ENCODE peak calls at places on chromosomes 7 and 10, in four cellular contexts. D is GM23248, K is astrocyte, F is keratinocyte. T is an unnamed sample.

GRCh38 chr7:91953618-91954017 is 13.0 kb downstream of the AKAP9 start:
- DNase-seq in D (peak), K (no peak), F (no peak), T (peak)

GRCh38 chr7:71184136-71184535 is 52.2 kb downstream of the GALNT17 start:
- DNase-seq in D (no peak), K (no peak), F (no peak), T (no peak)

GRCh38 chr10:101244321-101245050 is 15.2 kb upstream of the LBX1 start:
- DNase-seq in D (peak), F (no peak), K (peak), T (no peak)

GRCh38 chr10:130844264-130844761 is 467.2 kb downstream of the TCERG1L start:
- DNase-seq in D (no peak), K (no peak), F (no peak), T (no peak)

GRCh38 chr7:7924303-7924702 is 44.3 kb upstream of the GLCCI1 start:
- DNase-seq in F (no peak), K (no peak), D (no peak), T (no peak)

GRCh38 chr7:107396990-107397389 is 72.9 kb upstream of the GPR22 start:
- DNase-seq in D (no peak), K (no peak), F (peak), T (peak)

GRCh38 chr10:16741540-16741939 is 75.7 kb downstream of the RSU1 start:
- DNase-seq in F (no peak), D (no peak), K (no peak), T (no peak)

GRCh38 chr10:30467939-30468338 is 34.0 kb downstream of the MAP3K8 start:
- DNase-seq in K (no peak), D (no peak), F (no peak), T (no peak)

GRCh38 chr10:82887488-82887887 is 1012.5 kb downstream of the NRG3 start:
- DNase-seq in F (no peak), D (no peak), K (no peak), T (no peak)

GRCh38 chr10:116418394-116418793 is 9.3 kb upstream of the PNLIPRP3 start:
- DNase-seq in F (no peak), K (no peak), D (no peak), T (peak)

GRCh38 chr7:152600266-152600665 is 75.7 kb downstream of the XRCC2 start:
- DNase-seq in K (no peak), F (no peak), D (no peak), T (no peak)

GRCh38 chr10:92664322-92664721 is 25.4 kb upstream of the HHEX start:
- DNase-seq in F (no peak), D (no peak), K (no peak), T (no peak)

GRCh38 chr7:134645935-134646334 is 718 bp upstream of the BPGM start:
- DNase-seq in D (peak), F (no peak), K (peak), T (no peak)

DNA sequence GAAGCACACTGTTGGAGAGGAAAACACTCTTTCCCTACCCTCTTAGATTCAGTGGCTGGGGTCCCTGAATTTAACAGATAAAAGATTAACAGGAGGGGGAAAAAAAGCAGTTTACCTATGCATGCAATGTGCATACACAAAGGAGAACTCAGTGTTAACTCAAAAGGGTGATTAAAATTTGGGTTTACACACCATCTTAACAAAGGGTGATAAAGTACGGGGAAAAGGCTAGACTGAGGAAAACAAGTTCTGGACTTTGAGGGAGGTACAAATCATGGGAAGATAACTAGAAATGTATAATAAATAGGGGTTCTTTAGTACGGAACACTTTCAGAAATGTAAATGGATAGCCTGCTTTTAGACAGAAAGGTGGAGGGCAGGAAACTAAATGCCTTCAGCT is 83.1 kb downstream of the SRPK2 start:
- DNase-seq in K (no peak), D (no peak), F (no peak), T (no peak)
- H3K27ac ChIP-seq in K (no peak), D (no peak), F (no peak), T (no peak)

GRCh38 chr10:128210215-128211063 is 84.2 kb upstream of the MKI67 start:
- DNase-seq in F (no peak), D (peak), K (no peak), T (peak)
- H3K9ac ChIP-seq in F (peak), D (no peak), K (no peak), T (no peak)

GRCh38 chr7:159143780-159144755 is 599 bp downstream of the VIPR2 start:
- DNase-seq in F (no peak), K (no peak), D (peak), T (no peak)
- TF ChIP-seq EZH2 in F (peak), K (no peak), D (no peak), T (no peak)

DNA sequence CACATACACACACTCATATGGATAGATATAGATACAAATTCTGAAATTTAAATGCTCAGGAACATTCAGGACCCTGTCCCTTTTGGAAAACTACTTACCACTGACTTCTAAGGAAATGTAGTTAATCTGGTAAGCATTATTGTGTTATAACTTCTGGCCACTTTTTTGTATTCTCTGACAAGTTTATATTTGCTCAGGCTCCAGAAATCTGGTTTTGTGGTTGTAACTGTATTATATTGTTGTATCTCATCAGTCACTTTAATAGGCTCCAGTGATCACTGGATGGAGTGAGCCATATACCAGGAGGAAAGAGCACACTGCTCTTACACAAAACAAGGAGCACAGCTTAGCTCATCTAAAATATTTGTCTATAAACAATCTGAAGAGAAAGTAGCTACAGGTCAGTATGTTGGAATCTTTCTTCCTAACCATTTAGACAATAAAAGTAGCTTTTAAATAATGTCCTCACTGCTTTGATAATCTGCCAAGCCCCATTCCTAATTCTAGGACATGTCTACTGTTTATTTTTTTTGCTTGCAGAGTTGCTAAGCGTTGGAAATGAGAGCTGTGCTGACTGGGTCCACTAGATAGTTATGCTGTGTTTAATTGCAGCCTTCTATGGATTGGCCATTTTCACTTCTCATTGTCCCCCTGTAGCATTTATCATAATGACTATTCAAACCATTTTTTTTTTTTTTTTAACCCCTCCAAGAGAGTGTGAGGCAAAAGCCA is 43.8 kb downstream of the SMNDC1 start:
- DNase-seq in D (peak), K (peak), F (no peak), T (no peak)
- H3K27ac ChIP-seq in D (no peak), K (no peak), F (no peak), T (no peak)

DNA sequence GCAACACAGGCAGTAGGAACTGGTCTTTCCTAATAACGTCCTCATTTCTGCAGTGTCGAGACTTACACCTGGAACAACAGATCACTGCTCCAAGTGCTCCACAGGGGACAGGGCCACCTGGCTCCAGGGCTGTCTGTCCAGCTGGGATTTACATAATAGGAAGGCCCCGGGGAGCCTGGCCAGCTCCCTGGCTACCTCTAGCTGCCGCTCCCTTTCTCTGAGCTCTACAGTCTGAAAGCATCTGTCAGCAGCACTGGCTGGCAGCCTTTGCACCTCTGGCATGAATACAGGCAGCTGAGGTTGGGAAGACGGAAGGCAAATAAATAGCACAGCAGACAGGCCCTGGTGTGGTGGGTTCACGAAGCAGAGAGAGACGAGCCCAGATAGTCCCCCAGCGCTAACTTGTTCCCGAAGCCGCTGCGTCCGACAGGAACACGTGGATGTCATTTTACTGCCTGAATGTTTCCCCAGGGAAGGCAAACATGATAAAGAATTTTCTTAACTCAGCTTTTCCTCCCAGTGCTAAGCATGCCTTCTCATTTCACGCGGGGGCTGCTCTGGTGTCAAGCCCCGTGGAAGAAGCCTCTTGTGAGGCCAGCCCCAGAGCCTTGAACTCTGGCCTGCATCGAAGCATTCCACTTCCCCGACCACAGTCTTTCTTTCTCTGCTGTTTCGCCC is 105.4 kb downstream of the ITIH5 start:
- DNase-seq in F (no peak), K (peak), D (peak), T (no peak)
- H3K9ac ChIP-seq in F (no peak), K (no peak), D (no peak), T (no peak)

DNA sequence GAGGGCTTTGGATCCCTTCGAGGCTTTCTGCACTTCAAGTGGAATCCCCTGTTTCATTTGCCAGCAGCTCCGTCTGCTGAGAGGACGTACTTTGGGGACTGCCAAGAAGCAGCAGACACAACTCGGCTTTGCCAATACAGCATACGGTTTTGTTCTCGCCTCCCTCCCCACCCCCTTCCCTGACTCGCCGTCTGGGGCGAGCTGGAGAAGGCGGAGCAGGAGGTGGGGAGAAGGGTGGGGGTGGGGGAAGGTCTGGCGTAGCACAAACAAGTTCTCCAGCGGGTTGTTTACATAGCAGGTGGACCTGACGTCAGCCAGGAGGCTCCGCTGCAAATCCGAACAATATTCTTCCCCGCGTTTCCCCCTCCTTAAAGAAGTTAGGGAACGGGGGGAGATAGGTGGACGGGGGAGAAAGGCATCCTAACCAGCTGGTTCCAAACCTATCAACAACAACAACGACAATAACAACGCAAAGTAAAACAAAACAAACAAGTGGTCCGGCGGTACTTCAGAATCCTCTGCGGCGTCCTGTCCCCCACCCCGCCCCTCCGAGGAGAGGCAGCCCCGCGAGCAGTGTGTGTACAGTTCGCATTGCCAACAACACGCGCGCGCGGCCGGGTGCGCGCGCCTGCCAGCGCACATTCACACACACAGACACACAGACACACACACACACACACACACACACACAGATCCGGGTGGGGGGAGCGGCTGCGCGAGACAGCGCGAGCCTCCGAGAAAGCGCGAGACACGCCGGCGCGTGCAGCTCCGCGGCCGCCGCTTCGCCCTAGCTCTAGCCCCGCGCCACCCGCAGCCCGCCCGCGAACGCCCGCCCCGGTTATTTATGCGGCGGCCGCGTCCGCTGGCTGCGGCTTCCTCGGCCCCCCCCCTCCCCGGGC is 167.0 kb upstream of the PPP1R3A start:
- DNase-seq in K (peak), D (peak), F (no peak), T (peak)
- TF ChIP-seq EZH2 in K (no peak), D (no peak), F (no peak), T (peak)

GRCh38 chr10:132669208-132669861 is 116.6 kb downstream of the NKX6-2 start:
- DNase-seq in K (no peak), F (no peak), D (no peak), T (no peak)

GRCh38 chr10:132665946-132666732 is 119.8 kb downstream of the NKX6-2 start:
- DNase-seq in D (peak), F (peak), K (peak), T (peak)

GRCh38 chr10:132667613-132668394 is 118.1 kb downstream of the NKX6-2 start:
- DNase-seq in D (peak), K (peak), F (no peak), T (no peak)

GRCh38 chr10:132664883-132665282 is 121.1 kb downstream of the NKX6-2 start:
- DNase-seq in K (no peak), F (no peak), D (no peak), T (no peak)

DNA sequence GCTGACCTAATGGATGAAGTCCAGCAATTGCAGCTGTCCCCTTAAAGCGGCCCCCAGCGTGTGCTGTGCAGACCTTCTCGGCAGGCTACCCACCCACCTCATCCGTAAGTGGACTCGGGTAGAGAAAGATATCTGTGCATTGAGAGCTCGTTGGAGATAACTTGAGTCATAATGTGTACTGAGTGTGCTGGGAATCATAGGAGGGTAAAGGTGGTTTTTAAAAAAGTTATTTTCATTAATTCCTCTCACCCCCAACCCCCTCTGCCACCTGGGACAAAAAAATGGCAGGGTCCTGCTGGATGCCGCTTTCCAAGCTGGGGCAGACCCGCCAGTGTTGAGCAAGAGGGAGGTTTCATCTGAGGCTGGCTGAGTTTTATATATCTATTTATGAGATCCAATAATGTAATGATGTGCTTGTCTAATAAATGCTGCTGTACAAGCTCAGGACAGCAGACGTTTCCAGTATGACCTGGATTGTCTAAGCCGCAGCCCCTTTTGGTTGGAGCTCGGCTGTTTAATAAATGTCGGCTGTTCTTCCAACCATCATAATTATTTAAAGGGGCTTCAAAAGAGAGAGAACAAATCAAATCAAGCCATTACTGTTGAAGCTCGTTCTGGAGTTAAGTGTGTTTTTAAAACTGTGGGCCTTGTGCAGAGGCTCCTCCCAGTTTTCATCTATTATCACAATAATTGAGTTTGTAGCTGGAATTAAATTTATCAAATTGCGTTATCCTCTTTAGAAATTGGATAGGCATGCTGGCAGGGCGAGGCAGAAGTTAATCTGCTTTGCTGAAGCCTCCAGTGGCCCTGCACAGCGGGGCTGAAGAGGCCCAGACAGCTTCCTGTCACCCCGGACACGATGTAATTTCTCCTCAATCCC is 119.0 kb downstream of the NKX6-2 start:
- DNase-seq in K (peak), F (no peak), D (peak), T (no peak)
- H3K27ac ChIP-seq in K (peak), F (peak), D (peak), T (no peak)

T was measured in mammary epithelial cell.